ENCODE peak calls at places on chromosomes 7 and 10, in eight cellular contexts. N is HFF-Myc, W is lower lobe of right lung, M is fibroblast of villous mesenchyme, K is AG04449, Y is cardiac muscle cell, P is transverse colon, J is foreskin fibroblast. A is an unnamed sample.
A peak's percentile ranks its signal among the peaks of the same experiment; 100 is the strongest.

GRCh38 chr10:133084491-133084890 is 3.2 kb upstream of the ADGRA1 start:
- DNase-seq in N (no peak), W (no peak), M (no peak), K (no peak), Y (no peak), P (no peak), J (no peak), A (no peak)

GRCh38 chr7:106891545-106892410 is 26.7 kb downstream of the PIK3CG start:
- DNase-seq in N (no peak), W (no peak), M (no peak), K (no peak), Y (no peak), P (no peak), J (no peak), A (no peak)

GRCh38 chr7:91264924-91265681 is 870 bp downstream of the FZD1 start:
- DNase-seq in N (no peak), W (peak; percentile 71), M (peak; percentile 77), K (no peak), Y (peak; percentile 69), P (peak; percentile 59), J (peak; percentile 71), A (peak; percentile 83)

GRCh38 chr7:70797109-70797514 is 334.8 kb upstream of the GALNT17 start:
- DNase-seq in N (no peak), W (no peak), M (no peak), K (no peak), Y (peak; percentile 39), P (no peak), J (no peak), A (no peak)

GRCh38 chr10:75098902-75099673 is 12.4 kb upstream of the SAMD8 start:
- DNase-seq in N (no peak), W (no peak), M (no peak), K (no peak), Y (no peak), P (no peak), J (no peak), A (no peak)

GRCh38 chr10:24951201-24952145 is 933 bp downstream of the PRTFDC1 start:
- DNase-seq in N (no peak), W (peak; percentile 46), M (peak; percentile 57), K (no peak), Y (peak; percentile 38), P (peak; percentile 49), J (no peak), A (peak; percentile 59)

GRCh38 chr10:121526801-121527221 is 71.4 kb downstream of the FGFR2 start:
- DNase-seq in N (no peak), W (no peak), M (no peak), K (no peak), Y (no peak), P (no peak), J (no peak), A (no peak)

GRCh38 chr7:101772508-101773306 is 44.7 kb upstream of the CUX1 start:
- DNase-seq in N (no peak), W (no peak), M (no peak), K (no peak), Y (no peak), P (no peak), J (no peak), A (no peak)

GRCh38 chr10:56633876-56634452 is 272.9 kb upstream of the ZWINT start:
- DNase-seq in N (no peak), W (no peak), M (no peak), K (no peak), Y (no peak), P (no peak), J (no peak), A (no peak)

GRCh38 chr10:114822771-114823463 is 1.3 kb downstream of the FHIP2A start:
- DNase-seq in N (no peak), W (no peak), M (peak; percentile 79), K (no peak), Y (no peak), P (no peak), J (no peak), A (peak; percentile 74)

GRCh38 chr7:17009007-17009719 is 127.4 kb upstream of the AGR3 start:
- DNase-seq in N (no peak), W (no peak), M (peak; percentile 46), K (no peak), Y (no peak), P (no peak), J (no peak), A (peak; percentile 76)

GRCh38 chr10:115982076-115982475 is 290.9 kb downstream of the GFRA1 start:
- DNase-seq in N (no peak), W (no peak), M (no peak), K (no peak), Y (no peak), P (no peak), J (no peak), A (no peak)

GRCh38 chr7:73815436-73815835 is 15.4 kb upstream of the CLDN4 start:
- DNase-seq in N (no peak), W (peak; percentile 20), M (no peak), K (no peak), Y (no peak), P (no peak), J (no peak), A (no peak)

GRCh38 chr10:30027057-30028005 is 32.1 kb downstream of the JCAD start:
- DNase-seq in N (no peak), W (peak; percentile 74), M (no peak), K (no peak), Y (no peak), P (peak; percentile 68), J (no peak), A (peak; percentile 55)
- TF ChIP-seq CTCF in N (no peak), W (no peak), M (no peak), K (no peak), Y (no peak), P (no peak), J (no peak), A (peak; percentile 30)

GRCh38 chr10:44971419-44971818 is 7.2 kb downstream of the DEPP1 start:
- DNase-seq in N (no peak), W (no peak), M (no peak), K (no peak), Y (no peak), P (no peak), J (no peak), A (no peak)

GRCh38 chr10:44974082-44974627 is 4.5 kb downstream of the DEPP1 start:
- DNase-seq in N (no peak), W (no peak), M (no peak), K (no peak), Y (no peak), P (no peak), J (no peak), A (no peak)

GRCh38 chr10:44973323-44974081 is 5.1 kb downstream of the DEPP1 start:
- DNase-seq in N (no peak), W (no peak), M (no peak), K (no peak), Y (no peak), P (no peak), J (no peak), A (no peak)

GRCh38 chr10:44971935-44972792 is 6.4 kb downstream of the DEPP1 start:
- DNase-seq in N (no peak), W (no peak), M (no peak), K (no peak), Y (no peak), P (no peak), J (no peak), A (no peak)

GRCh38 chr10:44972874-44973306 is 5.7 kb downstream of the DEPP1 start:
- DNase-seq in N (no peak), W (no peak), M (no peak), K (no peak), Y (no peak), P (no peak), J (no peak), A (no peak)
- H3K4me3 ChIP-seq in N (no peak overlapping the region), W (no peak overlapping the region), M (no peak overlapping the region), K (no peak overlapping the region), Y (no peak overlapping the region), P (no peak overlapping the region), J (no peak overlapping the region), A (no peak overlapping the region)

GRCh38 chr7:1439373-1440363 is 19.6 kb downstream of the MICALL2 start:
- DNase-seq in N (no peak), W (no peak), M (no peak), K (no peak), Y (no peak), P (no peak), J (no peak), A (no peak)
- TF ChIP-seq CTCF in N (no peak), W (no peak), M (no peak), K (no peak), Y (peak; percentile 8), P (no peak), J (no peak), A (peak; percentile 34)

DNA sequence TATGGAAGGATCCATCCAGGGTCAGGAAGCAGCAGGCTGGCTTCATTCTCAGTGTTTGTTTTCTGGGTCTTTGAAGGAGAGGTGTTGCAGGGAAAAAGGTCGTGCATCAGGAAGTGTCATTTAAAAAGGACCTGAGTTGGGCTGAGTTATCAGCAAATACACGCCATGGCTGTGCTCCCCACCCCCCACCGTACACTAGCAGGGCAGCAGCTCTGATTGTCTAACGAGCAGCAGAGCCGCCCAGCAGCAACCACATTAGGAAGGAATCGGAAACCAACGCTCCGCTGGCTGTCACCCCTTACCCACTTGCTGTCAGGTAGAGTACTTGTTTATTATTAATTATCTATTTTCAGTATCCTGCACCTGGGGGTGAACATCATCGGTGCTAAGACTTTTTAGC is 63.1 kb upstream of the STEAP1B start:
- DNase-seq in N (no peak), W (no peak), M (no peak), K (no peak), Y (peak; percentile 51), P (no peak), J (no peak), A (no peak)
- H3K4me3 ChIP-seq in N (no peak overlapping the region), W (peak overlapping the region; percentile 30), M (no peak overlapping the region), K (no peak overlapping the region), Y (no peak overlapping the region), P (no peak overlapping the region), J (no peak overlapping the region), A (no peak overlapping the region)

GRCh38 chr10:1581189-1581588 is 156.1 kb downstream of the ADARB2 start:
- DNase-seq in N (no peak), W (no peak), M (no peak), K (no peak), Y (no peak), P (no peak), J (no peak), A (no peak)
- TF ChIP-seq CTCF in N (no peak), W (no peak), M (no peak), K (no peak), Y (no peak), P (no peak), J (no peak), A (no peak)

GRCh38 chr10:103582331-103583123 is 89.0 kb downstream of the NEURL1 start:
- DNase-seq in N (no peak), W (no peak), M (no peak), K (no peak), Y (no peak), P (no peak), J (no peak), A (no peak)

GRCh38 chr10:103581499-103581898 is 88.0 kb downstream of the NEURL1 start:
- DNase-seq in N (no peak), W (no peak), M (no peak), K (no peak), Y (no peak), P (no peak), J (no peak), A (no peak)

GRCh38 chr10:103585011-103585405 is 91.5 kb downstream of the NEURL1 start:
- DNase-seq in N (no peak), W (no peak), M (no peak), K (no peak), Y (no peak), P (no peak), J (no peak), A (no peak)

GRCh38 chr10:103584216-103585010 is 90.9 kb downstream of the NEURL1 start:
- DNase-seq in N (no peak), W (peak; percentile 59), M (no peak), K (no peak), Y (no peak), P (no peak), J (peak; percentile 52), A (no peak)

GRCh38 chr10:103583871-103584215 is 90.3 kb downstream of the NEURL1 start:
- DNase-seq in N (no peak), W (no peak), M (no peak), K (no peak), Y (no peak), P (no peak), J (no peak), A (no peak)
- H3K4me3 ChIP-seq in N (peak overlapping the region; percentile 22), W (peak overlapping the region; percentile 51), M (no peak overlapping the region), K (peak overlapping the region; percentile 54), Y (no peak overlapping the region), P (no peak overlapping the region), J (peak overlapping the region; percentile 44), A (no peak overlapping the region)